ENCODE peak calls at places on chromosomes 5 and 9, in five cellular contexts. J, L, W, B and V are unnamed samples.

GRCh38 chr5:133895979-133896378 is 72.4 kb downstream of the C5orf15 start:
- DNase-seq in J (no peak), L (no peak), W (no peak), B (no peak), V (no peak)

GRCh38 chr9:132249123-132249522 is 87.3 kb downstream of the NTNG2 start:
- DNase-seq in J (no peak), L (no peak), W (no peak), B (no peak), V (no peak)

GRCh38 chr9:95880011-95880690 is 4.7 kb downstream of the ERCC6L2 start:
- DNase-seq in J (no peak), L (no peak), W (no peak), B (no peak), V (no peak)

GRCh38 chr9:16612627-16613026 is 257.8 kb downstream of the BNC2 start:
- DNase-seq in J (no peak), L (no peak), W (no peak), B (no peak), V (no peak)

GRCh38 chr5:173790177-173790719 is 97.9 kb upstream of the CPEB4 start:
- DNase-seq in J (no peak), L (no peak), W (no peak), B (peak; percentile 53), V (no peak)

GRCh38 chr9:105311317-105311716 is 66.9 kb downstream of the SLC44A1 start:
- DNase-seq in J (no peak), L (no peak), W (no peak), B (no peak), V (no peak)

GRCh38 chr5:52356311-52356918 is 431.3 kb upstream of the ITGA1 start:
- DNase-seq in J (no peak), L (no peak), W (no peak), B (no peak), V (no peak)

GRCh38 chr9:131404581-131404980 is 10.7 kb downstream of the PRRC2B start:
- DNase-seq in J (no peak), L (no peak), W (no peak), B (no peak), V (no peak)

GRCh38 chr5:32942225-32942989 is 231.3 kb downstream of the NPR3 start:
- DNase-seq in J (peak; percentile 18), L (no peak), W (peak; percentile 50), B (peak; percentile 12), V (no peak)

GRCh38 chr5:168950241-168950951 is 350.5 kb downstream of the SLIT3 start:
- DNase-seq in J (no peak), L (no peak), W (no peak), B (no peak), V (no peak)

GRCh38 chr9:76373173-76373771 is 21.0 kb downstream of the RFK start:
- DNase-seq in J (peak; percentile 55), L (peak; percentile 55), W (no peak), B (peak; percentile 81), V (peak; percentile 57)

GRCh38 chr9:72485821-72486605 is 35.4 kb upstream of the TMC1 start:
- DNase-seq in J (no peak), L (no peak), W (no peak), B (no peak), V (no peak)

GRCh38 chr5:80141147-80141671 is 106.1 kb downstream of the THBS4 start:
- DNase-seq in J (no peak), L (peak; percentile 87), W (peak; percentile 71), B (peak; percentile 70), V (peak; percentile 81)

GRCh38 chr5:1793966-1794895 is 5.4 kb downstream of the MRPL36 start:
- DNase-seq in J (no peak), L (no peak), W (no peak), B (peak; percentile 38), V (no peak)

GRCh38 chr5:78895616-78896015 is 89.5 kb downstream of the ARSB start:
- DNase-seq in J (no peak), L (no peak), W (no peak), B (no peak), V (no peak)

GRCh38 chr9:22413884-22414283 is 32.7 kb upstream of the DMRTA1 start:
- DNase-seq in J (no peak), L (no peak), W (no peak), B (no peak), V (no peak)

GRCh38 chr9:98860871-98861293 is 53.4 kb downstream of the GALNT12 start:
- DNase-seq in J (peak; percentile 21), L (peak; percentile 64), W (no peak), B (peak; percentile 44), V (peak; percentile 66)

GRCh38 chr5:96904054-96904931 is 28.0 kb downstream of the ERAP2 start:
- DNase-seq in J (no peak), L (no peak), W (no peak), B (no peak), V (no peak)

GRCh38 chr9:81787747-81788632 is 98.6 kb upstream of the TLE1 start:
- DNase-seq in J (peak; percentile 41), L (peak; percentile 23), W (no peak), B (peak; percentile 45), V (peak; percentile 7)

GRCh38 chr9:77834898-77835505 is 186.9 kb upstream of the GNA14 start:
- DNase-seq in J (no peak), L (no peak), W (no peak), B (no peak), V (no peak)

GRCh38 chr9:77838986-77839385 is 190.9 kb upstream of the GNA14 start:
- DNase-seq in J (no peak), L (no peak), W (no peak), B (no peak), V (no peak)

GRCh38 chr9:77843088-77843985 is 188.3 kb downstream of the GNAQ start:
- DNase-seq in J (no peak), L (no peak), W (no peak), B (no peak), V (no peak)

GRCh38 chr9:77841739-77842386 is 189.7 kb downstream of the GNAQ start:
- DNase-seq in J (no peak), L (no peak), W (no peak), B (no peak), V (no peak)

GRCh38 chr9:77839459-77840140 is 191.5 kb upstream of the GNA14 start:
- DNase-seq in J (no peak), L (no peak), W (no peak), B (no peak), V (no peak)
- TF ChIP-seq EP300 in J (no peak), L (no peak), W (no peak), B (no peak), V (no peak)

GRCh38 chr9:125085703-125086477 is 57.4 kb downstream of the SCAI start:
- DNase-seq in J (no peak), L (no peak), W (no peak), B (no peak), V (no peak)
- TF ChIP-seq EP300 in J (no peak), L (no peak), W (no peak), B (no peak), V (no peak)

DNA sequence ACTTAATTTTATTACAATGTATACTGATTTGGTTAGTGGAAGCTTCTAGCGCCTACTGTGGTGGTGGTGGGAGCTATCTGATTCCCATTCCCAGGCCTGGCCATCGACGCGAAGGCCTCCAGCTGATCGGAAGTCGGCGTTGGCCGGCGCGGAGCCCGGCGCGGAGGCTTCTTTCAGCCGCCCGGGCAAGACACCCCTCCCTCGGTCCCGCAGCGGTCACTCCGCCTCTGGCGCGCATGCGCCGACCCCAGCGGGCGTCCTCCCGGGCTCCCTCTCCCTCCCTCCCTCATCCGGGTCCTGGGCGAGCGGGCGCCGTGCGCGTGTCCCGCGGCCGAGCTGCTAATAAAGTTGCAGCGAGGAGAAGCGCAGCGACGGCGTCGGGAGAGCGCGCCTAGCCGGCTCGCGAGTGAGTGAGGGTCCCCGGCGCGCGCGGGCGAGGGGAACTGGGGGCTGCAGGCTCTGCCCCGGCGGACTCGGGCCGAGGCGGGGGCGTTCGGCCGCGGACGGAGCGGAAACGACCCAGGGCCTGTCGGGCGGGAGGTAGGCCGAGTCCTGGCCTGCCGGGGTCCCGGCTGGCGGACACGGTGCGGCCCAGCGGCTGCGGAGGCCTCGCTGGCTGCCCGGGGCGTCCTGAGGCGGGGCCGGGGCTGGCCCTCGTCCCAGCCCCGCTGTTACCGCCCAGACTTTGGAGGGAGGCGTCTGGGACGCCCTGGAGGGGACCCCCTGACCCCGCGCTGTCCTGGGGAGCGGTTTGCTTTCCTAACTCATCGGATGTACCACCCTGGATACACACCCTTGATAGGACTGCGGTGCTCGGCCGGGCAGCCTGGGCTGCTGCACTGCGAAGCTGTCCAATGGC is at the start of gene SMAD5:
- DNase-seq in J (peak; percentile 96), L (peak; percentile 96), W (peak; percentile 98), B (peak; percentile 96), V (peak; percentile 90)
- TF ChIP-seq EP300 in J (no peak), L (peak; percentile 47), W (no peak), B (no peak), V (peak; percentile 96)

DNA sequence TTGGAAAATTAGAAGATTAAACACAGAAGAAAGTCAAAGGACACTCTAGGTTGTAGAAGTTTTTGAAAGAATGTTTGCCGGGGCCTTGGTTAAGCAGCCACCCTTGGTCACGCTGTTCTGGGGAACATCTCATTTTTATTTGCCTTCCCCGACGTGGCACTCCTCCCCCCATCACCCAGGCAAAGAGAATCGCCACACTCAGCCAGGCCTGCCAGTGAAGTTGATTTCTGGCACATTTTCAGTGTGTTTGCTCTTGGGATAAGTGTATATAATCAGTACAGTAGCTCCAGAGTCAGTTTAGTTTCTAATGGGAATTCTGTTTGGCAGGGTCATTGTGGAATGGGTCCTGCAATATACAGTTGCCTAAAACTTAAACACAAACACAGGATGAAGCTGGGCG is 243.5 kb downstream of the ZSWIM6 start:
- DNase-seq in J (no peak), L (no peak), W (no peak), B (no peak), V (no peak)
- TF ChIP-seq EP300 in J (no peak), L (no peak), W (no peak), B (no peak), V (no peak)

GRCh38 chr9:112379177-112380101 is 469 bp upstream of the HSDL2 start:
- DNase-seq in J (peak; percentile 92), L (peak; percentile 100), W (peak; percentile 100), B (peak; percentile 100), V (peak; percentile 99)
- TF ChIP-seq EP300 in J (no peak), L (no peak), W (no peak), B (no peak), V (peak; percentile 97)

DNA sequence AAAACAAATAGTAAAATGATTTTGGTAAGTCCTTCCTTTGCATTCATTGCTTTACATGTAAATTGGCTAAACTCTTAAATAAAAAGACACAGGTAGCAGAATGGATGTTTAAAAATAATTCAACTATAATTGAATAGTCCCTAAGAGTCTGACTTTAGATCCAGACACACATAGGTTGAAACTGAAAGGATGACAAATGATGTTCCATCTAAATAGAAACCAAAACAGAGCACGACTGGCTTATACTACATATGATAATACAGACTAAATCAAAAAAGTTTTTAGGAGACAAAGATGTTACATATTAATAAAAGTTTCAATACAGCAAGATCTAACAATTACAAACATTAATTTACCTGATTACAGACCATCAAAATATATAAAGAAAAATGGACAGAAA is 2055.1 kb upstream of the WWC1 start:
- DNase-seq in J (no peak), L (no peak), W (no peak), B (no peak), V (no peak)
- TF ChIP-seq EP300 in J (no peak), L (no peak), W (no peak), B (no peak), V (no peak)